ENCODE peak calls at places on chromosomes 1 and 21, in seven cellular contexts. One of them, this sample, is unnamed.

GRCh38 chr1:162471290-162471853 is 26.2 kb upstream of the UHMK1 start:
- DNase-seq in retina: no peak
- DNase-seq in omental fat pad: no peak
- DNase-seq in GM06990: no peak
- DNase-seq in H4: no peak
- DNase-seq in NCI-H226: no peak
- DNase-seq in fibroblast of mammary gland: no peak
- DNase-seq in this sample: no peak

GRCh38 chr1:203038217-203038741 is 12.0 kb downstream of the PPFIA4 start:
- DNase-seq in retina: no peak
- DNase-seq in omental fat pad: peak
- DNase-seq in GM06990: no peak
- DNase-seq in H4: peak
- DNase-seq in NCI-H226: peak
- DNase-seq in fibroblast of mammary gland: peak
- DNase-seq in this sample: peak

GRCh38 chr21:41369915-41370839 is 8.3 kb downstream of the MX2 start:
- DNase-seq in retina: no peak
- DNase-seq in omental fat pad: no peak
- DNase-seq in GM06990: peak
- DNase-seq in H4: no peak
- DNase-seq in NCI-H226: no peak
- DNase-seq in fibroblast of mammary gland: no peak
- DNase-seq in this sample: no peak

GRCh38 chr1:180248731-180249681 is 18.9 kb downstream of the LHX4 start:
- DNase-seq in retina: no peak
- DNase-seq in omental fat pad: no peak
- DNase-seq in GM06990: no peak
- DNase-seq in H4: no peak
- DNase-seq in NCI-H226: no peak
- DNase-seq in fibroblast of mammary gland: no peak
- DNase-seq in this sample: no peak

GRCh38 chr1:6495041-6495441 is 3.6 kb upstream of the PLEKHG5 start:
- DNase-seq in retina: no peak
- DNase-seq in omental fat pad: no peak
- DNase-seq in GM06990: no peak
- DNase-seq in H4: no peak
- DNase-seq in NCI-H226: no peak
- DNase-seq in fibroblast of mammary gland: no peak
- DNase-seq in this sample: no peak

GRCh38 chr1:45007311-45007710 is 3.8 kb downstream of the HECTD3 start:
- DNase-seq in retina: no peak
- DNase-seq in omental fat pad: no peak
- DNase-seq in GM06990: no peak
- DNase-seq in H4: no peak
- DNase-seq in NCI-H226: no peak
- DNase-seq in fibroblast of mammary gland: no peak
- DNase-seq in this sample: no peak

GRCh38 chr1:112769611-112770010 is 54.5 kb upstream of the PPM1J start:
- DNase-seq in retina: no peak
- DNase-seq in omental fat pad: no peak
- DNase-seq in GM06990: no peak
- DNase-seq in H4: no peak
- DNase-seq in NCI-H226: no peak
- DNase-seq in fibroblast of mammary gland: no peak
- DNase-seq in this sample: no peak

GRCh38 chr1:54885863-54886723 is 902 bp downstream of the DHCR24 start:
- DNase-seq in retina: peak
- DNase-seq in omental fat pad: no peak
- DNase-seq in GM06990: peak
- DNase-seq in H4: no peak
- DNase-seq in NCI-H226: peak
- DNase-seq in fibroblast of mammary gland: peak
- DNase-seq in this sample: peak

GRCh38 chr1:53328009-53328489 is at the start of gene LRP8:
- DNase-seq in retina: peak
- DNase-seq in omental fat pad: peak
- DNase-seq in GM06990: peak
- DNase-seq in H4: peak
- DNase-seq in NCI-H226: peak
- DNase-seq in fibroblast of mammary gland: peak
- DNase-seq in this sample: peak

GRCh38 chr1:100736324-100736723 is 16.8 kb downstream of the VCAM1 start:
- DNase-seq in retina: no peak
- DNase-seq in omental fat pad: no peak
- DNase-seq in GM06990: no peak
- DNase-seq in H4: no peak
- DNase-seq in NCI-H226: peak
- DNase-seq in fibroblast of mammary gland: peak
- DNase-seq in this sample: peak

GRCh38 chr1:96473791-96474452 is 247.7 kb upstream of the PTBP2 start:
- DNase-seq in retina: peak
- DNase-seq in omental fat pad: no peak
- DNase-seq in GM06990: no peak
- DNase-seq in H4: no peak
- DNase-seq in NCI-H226: peak
- DNase-seq in fibroblast of mammary gland: peak
- DNase-seq in this sample: peak

GRCh38 chr1:185972096-185972875 is 238.1 kb downstream of the HMCN1 start:
- DNase-seq in retina: no peak
- DNase-seq in omental fat pad: no peak
- DNase-seq in GM06990: no peak
- DNase-seq in H4: no peak
- DNase-seq in NCI-H226: no peak
- DNase-seq in fibroblast of mammary gland: no peak
- DNase-seq in this sample: no peak

GRCh38 chr1:206589206-206589605 is 23.1 kb downstream of the EIF2D start:
- DNase-seq in retina: no peak
- DNase-seq in omental fat pad: no peak
- DNase-seq in GM06990: no peak
- DNase-seq in H4: no peak
- DNase-seq in NCI-H226: peak
- DNase-seq in fibroblast of mammary gland: peak
- DNase-seq in this sample: peak

GRCh38 chr1:200707116-200707515 is 31.6 kb upstream of the CAMSAP2 start:
- DNase-seq in retina: no peak
- DNase-seq in omental fat pad: no peak
- DNase-seq in GM06990: no peak
- DNase-seq in H4: no peak
- DNase-seq in NCI-H226: no peak
- DNase-seq in fibroblast of mammary gland: no peak
- DNase-seq in this sample: no peak

GRCh38 chr21:36471254-36471723 is 8.6 kb downstream of the CLDN14 start:
- DNase-seq in retina: no peak
- DNase-seq in omental fat pad: no peak
- DNase-seq in GM06990: peak
- DNase-seq in H4: peak
- DNase-seq in NCI-H226: no peak
- DNase-seq in fibroblast of mammary gland: peak
- DNase-seq in this sample: peak

This sample was measured in MCF 10A.